ENCODE peak calls at places on chromosomes 13 and 19, in seven cellular contexts. W is SK-N-SH; S is left ventricle myocardium inferior; D is CD4-positive, alpha-beta T cell; I is endothelial cell; N is AG09309; H is astrocyte of the spinal cord. T is an unnamed sample.

GRCh38 chr19:45217193-45217956 is 27.8 kb downstream of the EXOC3L2 start:
- DNase-seq in W (peak), I (peak), N (no peak), H (no peak), D (no peak), S (no peak), T (no peak)

GRCh38 chr13:105759467-105759866 is 776.0 kb downstream of the EFNB2 start:
- DNase-seq in D (no peak), H (no peak), S (no peak), I (no peak), W (no peak), N (no peak), T (no peak)

GRCh38 chr13:83221813-83222241 is 660.4 kb downstream of the SLITRK1 start:
- DNase-seq in H (peak), W (no peak), D (no peak), S (no peak), I (no peak), N (peak), T (no peak)

GRCh38 chr19:35592226-35592625 is 6.3 kb downstream of the PMIS2 start:
- DNase-seq in H (no peak), S (no peak), W (peak), D (no peak), I (peak), N (no peak), T (no peak)

GRCh38 chr19:18662972-18663732 is 20.3 kb upstream of the CRTC1 start:
- DNase-seq in I (no peak), W (no peak), N (no peak), H (no peak), S (no peak), D (no peak), T (no peak)

GRCh38 chr13:92573467-92574057 is 653.0 kb upstream of the GPC6 start:
- DNase-seq in I (peak), S (no peak), N (no peak), W (peak), H (peak), D (no peak), T (no peak)

GRCh38 chr19:35154535-35155406 is at the start of gene FXYD5:
- DNase-seq in S (peak), H (peak), N (peak), I (peak), W (peak), D (peak), T (no peak)

GRCh38 chr19:16862826-16863405 is 25.9 kb upstream of the F2RL3 start:
- DNase-seq in I (no peak), N (no peak), D (no peak), W (no peak), H (no peak), S (no peak), T (no peak)

GRCh38 chr19:48633148-48634035 is 3.8 kb downstream of the DBP start:
- DNase-seq in W (no peak), D (no peak), H (no peak), N (no peak), S (no peak), I (no peak), T (no peak)

GRCh38 chr13:93736111-93736510 is 509.5 kb downstream of the GPC6 start:
- DNase-seq in S (no peak), H (peak), D (no peak), W (no peak), N (no peak), I (no peak), T (no peak)

GRCh38 chr13:111049791-111050538 is 65.1 kb upstream of the ARHGEF7 start:
- DNase-seq in H (peak), I (no peak), N (no peak), W (peak), D (no peak), S (no peak), T (no peak)

GRCh38 chr13:29498426-29499040 is 97.0 kb downstream of the SLC7A1 start:
- DNase-seq in D (no peak), W (no peak), S (no peak), H (no peak), I (no peak), N (no peak), T (no peak)

GRCh38 chr13:86563308-86563707 is 764.1 kb upstream of the SLITRK6 start:
- DNase-seq in D (no peak), I (no peak), W (no peak), H (peak), S (no peak), N (no peak), T (no peak)

GRCh38 chr13:86562876-86563275 is 763.7 kb upstream of the SLITRK6 start:
- DNase-seq in N (no peak), W (no peak), D (no peak), S (no peak), H (no peak), I (no peak), T (no peak)

GRCh38 chr13:86569119-86569518 is 769.9 kb upstream of the SLITRK6 start:
- DNase-seq in I (no peak), D (no peak), W (no peak), N (no peak), H (peak), S (no peak), T (no peak)

GRCh38 chr13:86569974-86570373 is 770.8 kb upstream of the SLITRK6 start:
- DNase-seq in S (no peak), H (no peak), D (no peak), W (no peak), N (no peak), I (no peak), T (no peak)

GRCh38 chr13:86567119-86567518 is 767.9 kb upstream of the SLITRK6 start:
- DNase-seq in N (no peak), D (no peak), H (no peak), W (peak), S (no peak), I (no peak), T (no peak)
- TF ChIP-seq CTCF in N (no peak), D (no peak), H (no peak), W (peak), S (no peak), I (no peak), T (peak)

DNA sequence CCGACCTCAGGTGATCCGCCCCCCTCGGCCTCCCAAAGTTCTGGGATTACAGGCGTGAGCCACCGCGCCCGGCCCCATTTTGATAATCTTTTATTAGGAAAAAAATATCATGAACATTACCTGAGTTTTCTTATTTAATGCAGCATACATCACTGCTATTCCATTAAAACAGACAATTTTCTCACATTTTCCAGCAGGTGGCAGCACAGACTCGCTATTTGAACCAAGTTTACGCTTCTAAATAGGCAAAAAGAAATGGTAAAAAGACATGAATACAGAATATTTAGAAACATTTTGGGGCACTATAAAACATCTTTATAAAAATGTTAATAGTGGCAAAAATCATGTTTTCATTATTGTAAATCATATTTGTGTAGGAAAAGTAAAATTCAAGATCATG is 903.1 kb downstream of the SLITRK6 start:
- DNase-seq in H (peak), I (peak), D (no peak), S (no peak), N (peak), W (peak), T (no peak)
- TF ChIP-seq CTCF in H (peak), I (peak), D (peak), S (peak), N (peak), W (peak), T (peak)

GRCh38 chr13:59304596-59304995 is 859.1 kb downstream of the DIAPH3 start:
- DNase-seq in D (no peak), W (no peak), H (no peak), S (no peak), N (no peak), I (no peak), T (no peak)
- TF ChIP-seq CTCF in D (no peak), W (no peak), H (no peak), S (no peak), N (no peak), I (no peak), T (no peak)

GRCh38 chr13:81927347-81927746 is 1586.4 kb upstream of the SPRY2 start:
- DNase-seq in S (no peak), I (no peak), D (no peak), H (no peak), W (no peak), N (no peak), T (no peak)
- TF ChIP-seq CTCF in S (no peak), I (peak), D (no peak), H (peak), W (no peak), N (no peak), T (peak)

GRCh38 chr13:112931028-112931934 is 37.7 kb upstream of the MCF2L start:
- DNase-seq in D (no peak), S (no peak), I (peak), W (peak), H (peak), N (peak), T (no peak)
- TF ChIP-seq CTCF in D (no peak), S (peak), I (no peak), W (peak), H (peak), N (peak), T (peak)

GRCh38 chr13:76385606-76386005 is 500.6 kb downstream of the KCTD12 start:
- DNase-seq in H (no peak), D (no peak), W (no peak), S (no peak), I (no peak), N (peak), T (no peak)

GRCh38 chr13:76387561-76387960 is 498.6 kb downstream of the KCTD12 start:
- DNase-seq in W (no peak), N (no peak), H (no peak), S (no peak), D (no peak), I (no peak), T (no peak)

GRCh38 chr13:76380436-76381065 is 505.7 kb downstream of the KCTD12 start:
- DNase-seq in H (peak), N (no peak), I (no peak), D (no peak), W (no peak), S (no peak), T (no peak)

GRCh38 chr13:76386316-76386715 is 499.9 kb downstream of the KCTD12 start:
- DNase-seq in W (no peak), D (no peak), N (no peak), I (no peak), S (no peak), H (no peak), T (no peak)

GRCh38 chr13:76383671-76384461 is 502.3 kb downstream of the KCTD12 start:
- DNase-seq in H (peak), N (peak), D (no peak), I (no peak), W (peak), S (no peak), T (no peak)
- TF ChIP-seq CTCF in H (no peak), N (no peak), D (no peak), I (no peak), W (no peak), S (no peak), T (no peak)

DNA sequence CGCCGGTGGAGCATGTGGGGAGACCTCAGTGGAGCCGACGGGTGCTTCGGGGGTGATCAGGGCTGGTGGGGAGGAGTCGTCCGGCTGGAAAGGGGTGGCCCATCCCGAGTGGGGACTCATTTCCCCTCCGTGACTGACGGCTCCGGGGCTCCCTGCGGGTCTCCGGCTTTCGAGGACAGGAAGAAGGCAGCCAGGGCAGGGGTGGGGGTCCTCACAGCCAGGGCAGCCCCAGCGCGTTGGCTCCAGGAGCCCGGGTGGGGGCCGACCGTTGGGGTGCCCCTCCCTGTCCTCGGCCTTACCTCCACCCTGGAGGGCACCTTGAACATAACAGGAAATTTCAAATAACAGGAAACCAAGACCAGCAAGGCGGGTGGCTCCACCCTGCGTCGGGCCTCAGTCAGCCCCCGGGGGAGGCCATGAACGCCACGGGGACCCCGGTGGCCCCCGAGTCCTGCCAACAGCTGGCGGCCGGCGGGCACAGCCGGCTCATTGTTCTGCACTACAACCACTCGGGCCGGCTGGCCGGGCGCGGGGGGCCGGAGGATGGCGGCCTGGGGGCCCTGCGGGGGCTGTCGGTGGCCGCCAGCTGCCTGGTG is at the start of gene S1PR4:
- DNase-seq in I (no peak), S (no peak), N (no peak), D (peak), H (no peak), W (no peak), T (peak)
- TF ChIP-seq CTCF in I (no peak), S (no peak), N (no peak), D (peak), H (no peak), W (no peak), T (no peak)

T was measured in type B pancreatic cell.